ENCODE peak calls at places on chromosomes 5 and 9, in eight cellular contexts. Y is stimulated activated CD8-positive, alpha-beta memory T cell treated with anti-CD3 and anti-CD28 coated beads, Interleukin-4, amount 100 ng/mL, for 24 hours; S is NCI-H2081; L is suprapubic skin; J is cardiac fibroblast; G is cardiac septum; I is stimulated activated CD4-positive, alpha-beta T cell treated with anti-CD3 and anti-CD28 coated beads, Interleukin-1b, Interleukin-23, amount 100 ng/mL, for 24 hours; Q is anterior cingulate cortex. C is an unnamed sample.
A peak's percentile ranks its signal among the peaks of the same experiment; 100 is the strongest.

GRCh38 chr9:113633782-113634596 is 170.5 kb downstream of the RGS3 start:
- DNase-seq in Y (no peak), S (no peak), L (peak; percentile 28), J (no peak), G (peak; percentile 58), I (no peak), Q (no peak), C (no peak)

GRCh38 chr5:160655717-160656116 is 196.3 kb downstream of the ATP10B start:
- DNase-seq in Y (no peak), S (no peak), L (no peak), J (no peak), G (no peak), I (no peak), Q (no peak), C (no peak)

GRCh38 chr9:133584559-133585476 is 24.4 kb downstream of the FAM163B start:
- DNase-seq in Y (no peak), S (peak; percentile 97), L (no peak), J (peak; percentile 78), G (no peak), I (no peak), Q (no peak), C (no peak)

GRCh38 chr9:93677641-93678136 is 101.3 kb downstream of the PHF2 start:
- DNase-seq in Y (no peak), S (no peak), L (peak; percentile 36), J (no peak), G (no peak), I (no peak), Q (no peak), C (no peak)

GRCh38 chr5:179061025-179061424 is 852 bp downstream of the ZNF354C start:
- DNase-seq in Y (no peak), S (no peak), L (no peak), J (no peak), G (no peak), I (no peak), Q (no peak), C (no peak)

GRCh38 chr9:135816179-135816970 is 91.0 kb downstream of the CAMSAP1 start:
- DNase-seq in Y (no peak), S (no peak), L (no peak), J (no peak), G (peak; percentile 58), I (no peak), Q (no peak), C (no peak)

GRCh38 chr9:81631213-81631745 is 58.1 kb downstream of the TLE1 start:
- DNase-seq in Y (no peak), S (no peak), L (no peak), J (no peak), G (no peak), I (no peak), Q (no peak), C (no peak)

GRCh38 chr5:32299059-32299677 is 13.6 kb downstream of the MTMR12 start:
- DNase-seq in Y (no peak), S (no peak), L (no peak), J (no peak), G (no peak), I (no peak), Q (no peak), C (no peak)

GRCh38 chr9:23555849-23556248 is 270.2 kb downstream of the ELAVL2 start:
- DNase-seq in Y (no peak), S (peak; percentile 88), L (no peak), J (no peak), G (no peak), I (no peak), Q (no peak), C (no peak)

GRCh38 chr5:102498271-102499034 is at the start of gene SLCO6A1:
- DNase-seq in Y (no peak), S (no peak), L (peak; percentile 52), J (no peak), G (no peak), I (no peak), Q (no peak), C (no peak)

GRCh38 chr5:150120617-150121447 is 34.5 kb upstream of the CSF1R start:
- DNase-seq in Y (no peak), S (no peak), L (no peak), J (no peak), G (peak; percentile 47), I (no peak), Q (no peak), C (no peak)

GRCh38 chr5:174412941-174413340 is 311.4 kb upstream of the MSX2 start:
- DNase-seq in Y (no peak), S (no peak), L (no peak), J (no peak), G (no peak), I (no peak), Q (no peak), C (no peak)

GRCh38 chr5:24161559-24161958 is 483.2 kb downstream of the CDH10 start:
- DNase-seq in Y (no peak), S (no peak), L (no peak), J (no peak), G (no peak), I (no peak), Q (no peak), C (no peak)

GRCh38 chr5:114898602-114899001 is 271.1 kb downstream of the TRIM36 start:
- DNase-seq in Y (no peak), S (no peak), L (no peak), J (no peak), G (no peak), I (no peak), Q (no peak), C (no peak)

GRCh38 chr9:78149738-78150291 is 86.1 kb upstream of the CEP78 start:
- DNase-seq in Y (no peak), S (no peak), L (no peak), J (no peak), G (no peak), I (no peak), Q (no peak), C (no peak)

C was measured in C1 segment of cervical spinal cord.